ENCODE peak calls at places on chromosome 15, in six cellular contexts. O is neuronal stem cell, W is IMR-90, U is H1, X is H9, M is mesenchymal stem cell. R is an unnamed sample.

GRCh38 chr15:63908986-63909385 is 75.2 kb upstream of the HERC1 start:
- DNase-seq in O (no peak), W (peak; percentile 43), U (no peak), X (no peak), M (no peak), R (no peak)

GRCh38 chr15:101307048-101307896 is 12.2 kb upstream of the SNRPA1 start:
- DNase-seq in O (no peak), W (no peak), U (no peak), X (peak; percentile 22), M (no peak), R (no peak)

GRCh38 chr15:94015324-94015723 is 216.0 kb upstream of the MCTP2 start:
- DNase-seq in O (no peak), W (no peak), U (no peak), X (no peak), M (no peak), R (no peak)

GRCh38 chr15:40959331-40960141 is 6.3 kb downstream of the CHAC1 start:
- DNase-seq in O (no peak), W (no peak), U (no peak), X (peak; percentile 56), M (peak; percentile 21), R (no peak)

GRCh38 chr15:37103475-37104071 is 3.2 kb upstream of the MEIS2 start:
- DNase-seq in O (no peak), W (no peak), U (no peak), X (no peak), M (peak; percentile 1), R (no peak)

GRCh38 chr15:99729920-99730319 is 3.3 kb downstream of the LYSMD4 start:
- DNase-seq in O (no peak), W (peak; percentile 61), U (no peak), X (no peak), M (peak; percentile 52), R (peak; percentile 30)

GRCh38 chr15:40075298-40076044 is 33.2 kb downstream of the BMF start:
- DNase-seq in O (no peak), W (no peak), U (no peak), X (no peak), M (peak; percentile 60), R (no peak)

GRCh38 chr15:51161491-51162260 is 67.0 kb upstream of the TNFAIP8L3 start:
- DNase-seq in O (no peak), W (no peak), U (no peak), X (no peak), M (no peak), R (no peak)

GRCh38 chr15:32943691-32944090 is 225.9 kb downstream of the GREM1 start:
- DNase-seq in O (no peak), W (peak; percentile 37), U (no peak), X (no peak), M (peak; percentile 19), R (peak; percentile 60)

GRCh38 chr15:51193979-51194378 is 99.3 kb upstream of the TNFAIP8L3 start:
- DNase-seq in O (no peak), W (no peak), U (no peak), X (no peak), M (no peak), R (no peak)

GRCh38 chr15:75051161-75051560 is 27.8 kb downstream of the PPCDC start:
- DNase-seq in O (no peak), W (no peak), U (no peak), X (no peak), M (no peak), R (no peak)

GRCh38 chr15:89673162-89673506 is 6.0 kb downstream of the PLIN1 start:
- DNase-seq in O (peak; percentile 65), W (no peak), U (no peak), X (peak; percentile 91), M (peak; percentile 42), R (peak; percentile 69)

GRCh38 chr15:39919740-39920509 is at the start of gene GPR176:
- DNase-seq in O (peak; percentile 49), W (peak; percentile 84), U (no peak), X (peak; percentile 64), M (peak; percentile 91), R (peak; percentile 43)

GRCh38 chr15:28903555-28903954 is 17.8 kb downstream of the APBA2 start:
- DNase-seq in O (no peak), W (no peak), U (no peak), X (no peak), M (no peak), R (no peak)

GRCh38 chr15:77565516-77565915 is 67.2 kb downstream of the LINGO1 start:
- DNase-seq in O (no peak), W (no peak), U (no peak), X (no peak), M (no peak), R (no peak)

GRCh38 chr15:99682455-99682854 is 50.8 kb downstream of the LYSMD4 start:
- DNase-seq in O (no peak), W (peak; percentile 95), U (no peak), X (no peak), M (peak; percentile 82), R (no peak)

GRCh38 chr15:32861741-32862140 is 143.9 kb downstream of the GREM1 start:
- DNase-seq in O (peak; percentile 9), W (peak; percentile 73), U (no peak), X (peak; percentile 40), M (peak; percentile 77), R (peak; percentile 50)

GRCh38 chr15:90683876-90684275 is 33.3 kb upstream of the BLM start:
- DNase-seq in O (no peak), W (no peak), U (no peak), X (no peak), M (no peak), R (no peak)

GRCh38 chr15:59436774-59437472 is 1.1 kb upstream of the FAM81A start:
- DNase-seq in O (no peak), W (no peak), U (no peak), X (no peak), M (peak; percentile 6), R (no peak)

GRCh38 chr15:35911052-35911780 is 365.3 kb upstream of the DPH6 start:
- DNase-seq in O (no peak), W (no peak), U (no peak), X (no peak), M (no peak), R (no peak)

GRCh38 chr15:83106994-83107840 is at the start of gene TM6SF1:
- DNase-seq in O (no peak), W (no peak), U (no peak), X (peak; percentile 39), M (no peak), R (peak; percentile 14)

GRCh38 chr15:75947117-75947516 is 43.4 kb downstream of the FBXO22 start:
- DNase-seq in O (no peak), W (peak; percentile 77), U (no peak), X (no peak), M (peak; percentile 50), R (peak; percentile 71)

GRCh38 chr15:38252481-38253311 is at the start of gene SPRED1:
- DNase-seq in O (peak; percentile 74), W (peak; percentile 48), U (no peak), X (peak; percentile 50), M (no peak), R (peak; percentile 59)

GRCh38 chr15:87477759-87478687 is 778.5 kb downstream of the NTRK3 start:
- DNase-seq in O (peak; percentile 4), W (peak; percentile 49), U (no peak), X (peak; percentile 31), M (peak; percentile 94), R (peak; percentile 19)

GRCh38 chr15:100682468-100682867 is 80.1 kb downstream of the ASB7 start:
- DNase-seq in O (no peak), W (no peak), U (no peak), X (no peak), M (no peak), R (no peak)

GRCh38 chr15:72835289-72835890 is 51.8 kb upstream of the ADPGK start:
- DNase-seq in O (peak; percentile 8), W (no peak), U (no peak), X (peak; percentile 67), M (no peak), R (no peak)

GRCh38 chr15:86645861-86646393 is 566.3 kb downstream of the AGBL1 start:
- DNase-seq in O (no peak), W (no peak), U (no peak), X (no peak), M (no peak), R (no peak)

GRCh38 chr15:33113666-33114483 is 80.6 kb downstream of the FMN1 start:
- DNase-seq in O (no peak), W (no peak), U (no peak), X (no peak), M (no peak), R (peak; percentile 98)

GRCh38 chr15:94237903-94238302 is 6.5 kb downstream of the MCTP2 start:
- DNase-seq in O (no peak), W (peak; percentile 48), U (no peak), X (no peak), M (no peak), R (no peak)

GRCh38 chr15:69086427-69087205 is 72.1 kb downstream of the NOX5 start:
- DNase-seq in O (no peak), W (no peak), U (peak; percentile 54), X (peak; percentile 54), M (no peak), R (no peak)

GRCh38 chr15:69087581-69087980 is 72.9 kb upstream of the GLCE start:
- DNase-seq in O (no peak), W (no peak), U (no peak), X (no peak), M (no peak), R (no peak)

GRCh38 chr15:69089258-69089657 is 71.2 kb upstream of the GLCE start:
- DNase-seq in O (no peak), W (no peak), U (no peak), X (peak; percentile 54), M (no peak), R (no peak)

GRCh38 chr15:69090197-69090948 is 70.1 kb upstream of the GLCE start:
- DNase-seq in O (no peak), W (peak; percentile 29), U (peak; percentile 63), X (peak; percentile 90), M (peak; percentile 59), R (no peak)

GRCh38 chr15:69088300-69088965 is 72.0 kb upstream of the GLCE start:
- DNase-seq in O (no peak), W (no peak), U (no peak), X (peak; percentile 38), M (no peak), R (peak; percentile 16)
- H2AK5ac ChIP-seq in O (no peak overlapping the region), W (no peak overlapping the region), U (peak overlapping the region; percentile 99), X (no peak overlapping the region), M (no peak overlapping the region), R (no peak overlapping the region)

GRCh38 chr15:57440799-57441198 is 64.5 kb downstream of the CGNL1 start:
- DNase-seq in O (no peak), W (peak; percentile 84), U (no peak), X (no peak), M (peak; percentile 87), R (peak; percentile 51)
- H2AFZ ChIP-seq in O (no peak overlapping the region), W (no peak overlapping the region), U (no peak overlapping the region), X (no peak overlapping the region), M (no peak overlapping the region), R (no peak overlapping the region)

DNA sequence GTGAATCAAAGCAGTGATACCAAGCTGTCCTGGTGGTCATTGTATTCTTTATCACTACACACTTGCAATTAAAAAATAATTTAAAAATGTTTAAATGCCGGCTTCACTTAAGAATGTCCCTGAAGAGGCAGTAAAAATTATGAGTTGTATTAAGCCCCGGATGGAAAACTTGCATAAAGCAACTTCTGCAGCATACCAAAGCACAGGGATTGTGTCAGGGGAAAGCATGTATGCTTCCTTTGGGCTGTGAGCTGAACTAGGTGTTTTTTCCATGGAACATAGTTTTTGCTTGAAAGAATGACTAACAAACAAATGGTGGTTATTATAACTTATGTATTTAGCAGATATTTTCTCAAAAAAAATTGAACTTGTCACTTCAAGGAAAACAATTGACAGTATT is 143.1 kb downstream of the ARNT2 start:
- DNase-seq in O (no peak), W (no peak), U (no peak), X (no peak), M (peak; percentile 25), R (no peak)
- H2AK5ac ChIP-seq in O (no peak overlapping the region), W (peak overlapping the region; percentile 79), U (no peak overlapping the region), X (no peak overlapping the region), M (no peak overlapping the region), R (no peak overlapping the region)

GRCh38 chr15:31383150-31383549 is 56.5 kb downstream of the KLF13 start:
- DNase-seq in O (no peak), W (no peak), U (no peak), X (no peak), M (no peak), R (no peak)
- H2AFZ ChIP-seq in O (no peak overlapping the region), W (no peak overlapping the region), U (no peak overlapping the region), X (no peak overlapping the region), M (no peak overlapping the region), R (no peak overlapping the region)